ENCODE peak calls at places on chromosomes 4 and X, in six cellular contexts. X is neuronal stem cell, F is mesenchymal stem cell, D is IMR-90, M is mesendoderm, E is H1. O is an unnamed sample.

GRCh38 chr4:3713346-3713745 is 52.8 kb upstream of the ADRA2C start:
- DNase-seq in X (no peak), F (no peak), D (no peak), M (no peak), E (no peak), O (no peak)

GRCh38 chr4:180106122-180106521 is 2137.1 kb upstream of the TENM3 start:
- DNase-seq in X (no peak), F (no peak), D (peak; percentile 23), M (no peak), E (no peak), O (no peak)

GRCh38 chr4:142293536-142293935 is 552.6 kb downstream of the INPP4B start:
- DNase-seq in X (no peak), F (peak; percentile 14), D (peak; percentile 80), M (no peak), E (no peak), O (no peak)

GRCh38 chr4:119550857-119551532 is 77.6 kb downstream of the PDE5A start:
- DNase-seq in X (peak; percentile 82), F (peak; percentile 40), D (peak; percentile 73), M (peak; percentile 41), E (no peak), O (no peak)

GRCh38 chrX:123854329-123854728 is 5.5 kb upstream of the XIAP start:
- DNase-seq in X (no peak), F (no peak), D (peak; percentile 68), M (no peak), E (no peak), O (no peak)

GRCh38 chr4:122480023-122480422 is 23.5 kb upstream of the IL2 start:
- DNase-seq in X (no peak), F (peak; percentile 63), D (peak; percentile 44), M (peak; percentile 62), E (no peak), O (no peak)

GRCh38 chr4:128450326-128451120 is 162.9 kb upstream of the PGRMC2 start:
- DNase-seq in X (no peak), F (no peak), D (peak; percentile 26), M (no peak), E (no peak), O (peak; percentile 76)

GRCh38 chr4:3248811-3249661 is at the start of gene MSANTD1:
- DNase-seq in X (no peak), F (peak; percentile 70), D (peak; percentile 60), M (peak; percentile 65), E (no peak), O (no peak)

GRCh38 chrX:121496966-121497365 is 449.6 kb downstream of the GLUD2 start:
- DNase-seq in X (no peak), F (no peak), D (no peak), M (no peak), E (no peak), O (no peak)

GRCh38 chr4:21806991-21807390 is 141.6 kb downstream of the KCNIP4 start:
- DNase-seq in X (no peak), F (no peak), D (no peak), M (no peak), E (no peak), O (no peak)

GRCh38 chrX:13750204-13750603 is 15.7 kb downstream of the OFD1 start:
- DNase-seq in X (no peak), F (peak; percentile 45), D (peak; percentile 48), M (peak; percentile 55), E (no peak), O (peak; percentile 71)

GRCh38 chr4:128600410-128600809 is 209.1 kb upstream of the JADE1 start:
- DNase-seq in X (no peak), F (peak; percentile 52), D (peak; percentile 25), M (peak; percentile 21), E (peak; percentile 31), O (no peak)

GRCh38 chr4:2817701-2818350 is 24.9 kb downstream of the SH3BP2 start:
- DNase-seq in X (no peak), F (no peak), D (no peak), M (peak; percentile 56), E (peak; percentile 85), O (peak; percentile 19)

GRCh38 chr4:183532823-183533222 is 28.0 kb downstream of the ING2 start:
- DNase-seq in X (no peak), F (peak; percentile 44), D (peak; percentile 29), M (no peak), E (no peak), O (no peak)

GRCh38 chr4:152515678-152516077 is 20.2 kb downstream of the FBXW7 start:
- DNase-seq in X (no peak), F (peak; percentile 29), D (peak; percentile 79), M (no peak), E (no peak), O (no peak)

GRCh38 chrX:21369613-21370012 is 4.6 kb upstream of the CNKSR2 start:
- DNase-seq in X (no peak), F (no peak), D (no peak), M (no peak), E (no peak), O (no peak)

GRCh38 chrX:45765726-45766125 is 565.0 kb upstream of the DIPK2B start:
- DNase-seq in X (no peak), F (no peak), D (no peak), M (no peak), E (no peak), O (no peak)

GRCh38 chr4:37827030-37827705 is 682 bp downstream of the PGM2 start:
- DNase-seq in X (no peak), F (peak; percentile 41), D (peak; percentile 61), M (peak; percentile 44), E (no peak), O (peak; percentile 87)

GRCh38 chr4:106588906-106589305 is 220.3 kb upstream of the GIMD1 start:
- DNase-seq in X (no peak), F (no peak), D (no peak), M (no peak), E (no peak), O (no peak)

GRCh38 chr4:142449771-142450373 is 396.2 kb downstream of the INPP4B start:
- DNase-seq in X (no peak), F (no peak), D (no peak), M (no peak), E (no peak), O (no peak)

GRCh38 chr4:78689700-78690318 is 86.3 kb upstream of the BMP2K start:
- DNase-seq in X (no peak), F (no peak), D (no peak), M (no peak), E (no peak), O (no peak)

GRCh38 chrX:13932416-13932815 is 97.3 kb downstream of the GEMIN8 start:
- DNase-seq in X (no peak), F (no peak), D (no peak), M (no peak), E (no peak), O (no peak)

GRCh38 chrX:133523094-133523493 is 107.8 kb upstream of the GPC4 start:
- DNase-seq in X (no peak), F (no peak), D (no peak), M (no peak), E (no peak), O (no peak)

GRCh38 chrX:97639526-97639925 is 755.8 kb downstream of the RPA4 start:
- DNase-seq in X (peak; percentile 36), F (no peak), D (no peak), M (peak; percentile 73), E (peak; percentile 46), O (no peak)

GRCh38 chr4:182880387-182881356 is 36.5 kb downstream of the DCTD start:
- DNase-seq in X (no peak), F (no peak), D (peak; percentile 11), M (no peak), E (no peak), O (no peak)

GRCh38 chrX:124497386-124497785 is 151.0 kb downstream of the SH2D1A start:
- DNase-seq in X (no peak), F (no peak), D (no peak), M (no peak), E (no peak), O (no peak)

GRCh38 chr4:108690738-108691137 is 40.3 kb downstream of the OSTC start:
- DNase-seq in X (no peak), F (peak; percentile 54), D (no peak), M (no peak), E (no peak), O (peak; percentile 47)

GRCh38 chrX:30791296-30792278 is 97.5 kb downstream of the TAB3 start:
- DNase-seq in X (no peak), F (no peak), D (no peak), M (no peak), E (no peak), O (no peak)
- H3K23ac ChIP-seq in X (no peak overlapping the region), F (no peak overlapping the region), D (no peak overlapping the region), M (no peak overlapping the region), E (no peak overlapping the region), O (no peak overlapping the region)

GRCh38 chrX:68851082-68851481 is 22.3 kb downstream of the EFNB1 start:
- DNase-seq in X (no peak), F (no peak), D (no peak), M (no peak), E (no peak), O (no peak)
- H3K4me3 ChIP-seq in X (no peak overlapping the region), F (no peak overlapping the region), D (no peak overlapping the region), M (no peak overlapping the region), E (no peak overlapping the region), O (no peak overlapping the region)

DNA sequence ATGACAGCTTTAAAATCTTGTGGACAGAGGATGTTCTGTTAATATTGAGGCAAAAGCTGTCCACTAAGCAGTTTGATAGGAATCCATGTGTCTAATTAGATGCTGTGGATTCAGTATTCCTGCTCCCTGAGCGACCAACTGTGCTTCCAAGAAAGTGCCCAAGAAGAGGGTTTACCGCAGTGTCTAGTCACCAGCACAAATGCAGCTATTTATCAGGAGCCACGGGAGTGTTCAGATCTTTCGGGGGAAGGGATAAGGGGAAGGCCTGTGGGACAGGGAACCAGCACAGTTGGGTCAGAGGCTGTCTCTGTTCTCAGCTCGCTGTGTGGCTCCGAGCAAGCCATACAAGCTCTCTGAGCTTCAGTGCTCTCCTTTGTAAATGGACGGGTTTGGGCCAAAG is 132.9 kb downstream of the AFAP1 start:
- DNase-seq in X (no peak), F (peak; percentile 63), D (no peak), M (no peak), E (no peak), O (no peak)
- H3K23ac ChIP-seq in X (no peak overlapping the region), F (no peak overlapping the region), D (peak overlapping the region; percentile 68), M (no peak overlapping the region), E (no peak overlapping the region), O (no peak overlapping the region)

DNA sequence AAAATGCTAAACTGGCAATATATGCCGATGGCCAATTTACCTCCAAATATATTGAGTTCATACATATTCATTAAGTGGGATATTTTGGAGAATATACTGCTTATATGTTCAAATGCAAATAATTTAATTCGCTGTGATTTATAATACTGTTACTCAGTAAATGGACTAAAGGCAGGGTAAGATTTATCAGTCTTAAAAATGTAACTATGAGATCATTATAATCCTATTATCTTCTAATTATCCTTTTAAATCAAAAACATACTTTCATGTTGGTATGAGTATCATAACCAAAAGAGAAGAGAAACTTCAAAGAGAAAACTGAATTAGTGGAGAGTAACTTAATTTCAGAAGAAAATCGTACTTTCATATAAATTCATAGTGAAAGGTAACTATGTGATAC is 44.6 kb downstream of the FAT4 start:
- DNase-seq in X (no peak), F (no peak), D (no peak), M (no peak), E (no peak), O (no peak)
- H3K4me3 ChIP-seq in X (no peak overlapping the region), F (no peak overlapping the region), D (no peak overlapping the region), M (no peak overlapping the region), E (no peak overlapping the region), O (no peak overlapping the region)

DNA sequence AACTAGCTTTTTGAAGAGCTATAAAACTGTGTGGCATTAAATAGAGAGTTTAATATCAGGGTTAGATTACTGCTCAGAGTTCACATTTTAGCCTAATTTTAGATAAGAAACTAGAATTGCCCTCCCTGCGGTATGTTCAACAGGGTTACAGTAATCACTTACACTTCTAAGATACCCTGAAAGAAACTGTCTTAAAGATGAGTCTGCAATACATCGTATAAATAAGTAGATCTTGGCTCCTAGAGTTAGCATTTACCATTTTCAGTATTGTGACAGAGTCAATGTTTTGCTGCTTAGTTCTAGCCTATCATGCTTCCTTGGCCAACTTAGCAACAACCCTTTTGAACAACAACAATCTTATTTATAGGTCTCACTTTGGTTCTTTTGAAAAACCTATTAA is 217.8 kb upstream of the NDST4 start:
- DNase-seq in X (no peak), F (no peak), D (no peak), M (no peak), E (no peak), O (no peak)
- H3K23ac ChIP-seq in X (no peak overlapping the region), F (no peak overlapping the region), D (no peak overlapping the region), M (no peak overlapping the region), E (no peak overlapping the region), O (no peak overlapping the region)

O was measured in trophoblast cell.